ENCODE peak calls at places on chromosomes 13 and 19, in four cellular contexts. One of them, this sample, is unnamed.

GRCh38 chr13:36059366-36059765 is 71.8 kb downstream of the DCLK1 start:
- DNase-seq in KBM-7: no peak
- DNase-seq in mucosa of gallbladder: no peak
- DNase-seq in BJ: no peak
- DNase-seq in this sample: no peak

GRCh38 chr13:49248433-49249002 is 793 bp downstream of the CDADC1 start:
- DNase-seq in KBM-7: no peak
- DNase-seq in mucosa of gallbladder: no peak
- DNase-seq in BJ: no peak
- DNase-seq in this sample: no peak

GRCh38 chr19:18541992-18542935 is 1.1 kb downstream of the FKBP8 start:
- DNase-seq in KBM-7: no peak
- DNase-seq in mucosa of gallbladder: no peak
- DNase-seq in BJ: no peak
- DNase-seq in this sample: no peak

GRCh38 chr13:106117035-106117434 is 418.4 kb downstream of the EFNB2 start:
- DNase-seq in KBM-7: no peak
- DNase-seq in mucosa of gallbladder: no peak
- DNase-seq in BJ: peak
- DNase-seq in this sample: no peak

GRCh38 chr13:61852116-61852515 is 436.5 kb upstream of the PCDH20 start:
- DNase-seq in KBM-7: no peak
- DNase-seq in mucosa of gallbladder: no peak
- DNase-seq in BJ: no peak
- DNase-seq in this sample: no peak

GRCh38 chr19:4227771-4228170 is 1.6 kb upstream of the EBI3 start:
- DNase-seq in KBM-7: no peak
- DNase-seq in mucosa of gallbladder: no peak
- DNase-seq in BJ: no peak
- DNase-seq in this sample: no peak

GRCh38 chr19:29831686-29832085 is 19.9 kb downstream of the CCNE1 start:
- DNase-seq in KBM-7: no peak
- DNase-seq in mucosa of gallbladder: no peak
- DNase-seq in BJ: no peak
- DNase-seq in this sample: no peak

GRCh38 chr19:47778089-47778953 is at the start of gene SELENOW:
- DNase-seq in KBM-7: peak
- DNase-seq in mucosa of gallbladder: peak
- DNase-seq in BJ: no peak
- DNase-seq in this sample: peak

GRCh38 chr19:7642295-7643046 is 5.6 kb downstream of the STXBP2 start:
- DNase-seq in KBM-7: no peak
- DNase-seq in mucosa of gallbladder: no peak
- DNase-seq in BJ: no peak
- DNase-seq in this sample: no peak

GRCh38 chr13:49132479-49133002 is 87.6 kb upstream of the MLNR start:
- DNase-seq in KBM-7: no peak
- DNase-seq in mucosa of gallbladder: no peak
- DNase-seq in BJ: no peak
- DNase-seq in this sample: no peak

GRCh38 chr19:1854032-1854541 is 5.8 kb upstream of the REXO1 start:
- DNase-seq in KBM-7: no peak
- DNase-seq in mucosa of gallbladder: no peak
- DNase-seq in BJ: no peak
- DNase-seq in this sample: no peak

GRCh38 chr13:113659337-113659736 is 1.3 kb upstream of the ATP4B start:
- DNase-seq in KBM-7: no peak
- DNase-seq in mucosa of gallbladder: no peak
- DNase-seq in BJ: no peak
- DNase-seq in this sample: no peak

GRCh38 chr19:49340069-49340864 is 5.1 kb downstream of the CD37 start:
- DNase-seq in KBM-7: no peak
- DNase-seq in mucosa of gallbladder: peak
- DNase-seq in BJ: no peak
- DNase-seq in this sample: peak